ENCODE peak calls at places on chromosome 9, in eight cellular contexts. One of them, this sample, is unnamed.

GRCh38 chr9:92563701-92564100 is 27.9 kb upstream of the ECM2 start:
- DNase-seq in left ventricle myocardium inferior: no peak
- DNase-seq in WERI-Rb-1: no peak
- DNase-seq in HepG2: no peak
- DNase-seq in HFF-Myc: no peak
- DNase-seq in SK-N-SH: no peak
- DNase-seq in skeletal muscle cell: no peak
- DNase-seq in iPS DF 6.9: no peak
- DNase-seq in this sample: no peak

GRCh38 chr9:91741529-91741928 is 208.5 kb downstream of the ROR2 start:
- DNase-seq in skeletal muscle cell: peak
- DNase-seq in WERI-Rb-1: no peak
- DNase-seq in HFF-Myc: no peak
- DNase-seq in HepG2: no peak
- DNase-seq in left ventricle myocardium inferior: no peak
- DNase-seq in SK-N-SH: no peak
- DNase-seq in iPS DF 6.9: no peak
- DNase-seq in this sample: no peak

GRCh38 chr9:74284596-74284995 is 212.5 kb upstream of the RORB start:
- DNase-seq in WERI-Rb-1: no peak
- DNase-seq in iPS DF 6.9: no peak
- DNase-seq in skeletal muscle cell: no peak
- DNase-seq in left ventricle myocardium inferior: no peak
- DNase-seq in HFF-Myc: no peak
- DNase-seq in HepG2: no peak
- DNase-seq in SK-N-SH: no peak
- DNase-seq in this sample: no peak

GRCh38 chr9:125255781-125256391 is 5.7 kb upstream of the GAPVD1 start:
- DNase-seq in skeletal muscle cell: no peak
- DNase-seq in WERI-Rb-1: peak
- DNase-seq in SK-N-SH: peak
- DNase-seq in left ventricle myocardium inferior: no peak
- DNase-seq in iPS DF 6.9: no peak
- DNase-seq in HepG2: peak
- DNase-seq in HFF-Myc: no peak
- DNase-seq in this sample: no peak

GRCh38 chr9:127500399-127500798 is 49.1 kb downstream of the LRSAM1 start:
- DNase-seq in iPS DF 6.9: no peak
- DNase-seq in HepG2: no peak
- DNase-seq in left ventricle myocardium inferior: no peak
- DNase-seq in HFF-Myc: no peak
- DNase-seq in skeletal muscle cell: no peak
- DNase-seq in SK-N-SH: peak
- DNase-seq in WERI-Rb-1: peak
- DNase-seq in this sample: no peak

GRCh38 chr9:136122425-136123383 is 4.0 kb upstream of the TMEM250 start:
- DNase-seq in left ventricle myocardium inferior: peak
- DNase-seq in WERI-Rb-1: peak
- DNase-seq in SK-N-SH: peak
- DNase-seq in iPS DF 6.9: no peak
- DNase-seq in skeletal muscle cell: no peak
- DNase-seq in HFF-Myc: no peak
- DNase-seq in HepG2: peak
- DNase-seq in this sample: no peak

GRCh38 chr9:38039090-38039906 is 29.7 kb downstream of the SHB start:
- DNase-seq in WERI-Rb-1: no peak
- DNase-seq in iPS DF 6.9: no peak
- DNase-seq in HFF-Myc: no peak
- DNase-seq in HepG2: no peak
- DNase-seq in SK-N-SH: peak
- DNase-seq in skeletal muscle cell: no peak
- DNase-seq in left ventricle myocardium inferior: no peak
- DNase-seq in this sample: no peak

GRCh38 chr9:121160025-121160424 is 41.6 kb downstream of the RAB14 start:
- DNase-seq in HepG2: no peak
- DNase-seq in skeletal muscle cell: no peak
- DNase-seq in HFF-Myc: no peak
- DNase-seq in WERI-Rb-1: no peak
- DNase-seq in left ventricle myocardium inferior: no peak
- DNase-seq in SK-N-SH: no peak
- DNase-seq in iPS DF 6.9: no peak
- DNase-seq in this sample: no peak

GRCh38 chr9:5947912-5948311 is 57.2 kb downstream of the MLANA start:
- DNase-seq in SK-N-SH: no peak
- DNase-seq in HepG2: no peak
- DNase-seq in WERI-Rb-1: no peak
- DNase-seq in HFF-Myc: no peak
- DNase-seq in left ventricle myocardium inferior: no peak
- DNase-seq in iPS DF 6.9: no peak
- DNase-seq in skeletal muscle cell: no peak
- DNase-seq in this sample: no peak

GRCh38 chr9:113516840-113517577 is 53.5 kb downstream of the RGS3 start:
- DNase-seq in HepG2: no peak
- DNase-seq in HFF-Myc: no peak
- DNase-seq in WERI-Rb-1: peak
- DNase-seq in skeletal muscle cell: no peak
- DNase-seq in iPS DF 6.9: no peak
- DNase-seq in left ventricle myocardium inferior: no peak
- DNase-seq in SK-N-SH: no peak
- DNase-seq in this sample: no peak

GRCh38 chr9:132894343-132894742 is 15.6 kb downstream of the SPACA9 start:
- DNase-seq in SK-N-SH: no peak
- DNase-seq in skeletal muscle cell: no peak
- DNase-seq in HFF-Myc: no peak
- DNase-seq in WERI-Rb-1: no peak
- DNase-seq in left ventricle myocardium inferior: no peak
- DNase-seq in HepG2: no peak
- DNase-seq in iPS DF 6.9: no peak
- DNase-seq in this sample: no peak

GRCh38 chr9:70421272-70422180 is 7.1 kb upstream of the KLF9 start:
- DNase-seq in iPS DF 6.9: no peak
- DNase-seq in SK-N-SH: no peak
- DNase-seq in HepG2: no peak
- DNase-seq in left ventricle myocardium inferior: no peak
- DNase-seq in HFF-Myc: no peak
- DNase-seq in WERI-Rb-1: peak
- DNase-seq in skeletal muscle cell: no peak
- DNase-seq in this sample: no peak

GRCh38 chr9:90141723-90142122 is 500.9 kb downstream of the DIRAS2 start:
- DNase-seq in HepG2: peak
- DNase-seq in HFF-Myc: no peak
- DNase-seq in WERI-Rb-1: no peak
- DNase-seq in skeletal muscle cell: peak
- DNase-seq in SK-N-SH: peak
- DNase-seq in iPS DF 6.9: no peak
- DNase-seq in left ventricle myocardium inferior: no peak
- DNase-seq in this sample: no peak

GRCh38 chr9:137296214-137297059 is 5.6 kb downstream of the NRARP start:
- DNase-seq in HFF-Myc: no peak
- DNase-seq in SK-N-SH: peak
- DNase-seq in iPS DF 6.9: no peak
- DNase-seq in skeletal muscle cell: no peak
- DNase-seq in HepG2: no peak
- DNase-seq in WERI-Rb-1: no peak
- DNase-seq in left ventricle myocardium inferior: peak
- DNase-seq in this sample: no peak

GRCh38 chr9:137294684-137295312 is 7.3 kb downstream of the NRARP start:
- DNase-seq in left ventricle myocardium inferior: no peak
- DNase-seq in skeletal muscle cell: no peak
- DNase-seq in SK-N-SH: peak
- DNase-seq in HepG2: no peak
- DNase-seq in iPS DF 6.9: no peak
- DNase-seq in HFF-Myc: no peak
- DNase-seq in WERI-Rb-1: peak
- DNase-seq in this sample: no peak

GRCh38 chr9:137294091-137294683 is 7.9 kb downstream of the NRARP start:
- DNase-seq in iPS DF 6.9: no peak
- DNase-seq in HepG2: peak
- DNase-seq in skeletal muscle cell: no peak
- DNase-seq in HFF-Myc: no peak
- DNase-seq in WERI-Rb-1: no peak
- DNase-seq in left ventricle myocardium inferior: no peak
- DNase-seq in SK-N-SH: peak
- DNase-seq in this sample: no peak

GRCh38 chr9:137297060-137297664 is 4.9 kb downstream of the NRARP start:
- DNase-seq in SK-N-SH: no peak
- DNase-seq in HFF-Myc: no peak
- DNase-seq in skeletal muscle cell: no peak
- DNase-seq in left ventricle myocardium inferior: no peak
- DNase-seq in iPS DF 6.9: no peak
- DNase-seq in HepG2: no peak
- DNase-seq in WERI-Rb-1: peak
- DNase-seq in this sample: no peak

DNA sequence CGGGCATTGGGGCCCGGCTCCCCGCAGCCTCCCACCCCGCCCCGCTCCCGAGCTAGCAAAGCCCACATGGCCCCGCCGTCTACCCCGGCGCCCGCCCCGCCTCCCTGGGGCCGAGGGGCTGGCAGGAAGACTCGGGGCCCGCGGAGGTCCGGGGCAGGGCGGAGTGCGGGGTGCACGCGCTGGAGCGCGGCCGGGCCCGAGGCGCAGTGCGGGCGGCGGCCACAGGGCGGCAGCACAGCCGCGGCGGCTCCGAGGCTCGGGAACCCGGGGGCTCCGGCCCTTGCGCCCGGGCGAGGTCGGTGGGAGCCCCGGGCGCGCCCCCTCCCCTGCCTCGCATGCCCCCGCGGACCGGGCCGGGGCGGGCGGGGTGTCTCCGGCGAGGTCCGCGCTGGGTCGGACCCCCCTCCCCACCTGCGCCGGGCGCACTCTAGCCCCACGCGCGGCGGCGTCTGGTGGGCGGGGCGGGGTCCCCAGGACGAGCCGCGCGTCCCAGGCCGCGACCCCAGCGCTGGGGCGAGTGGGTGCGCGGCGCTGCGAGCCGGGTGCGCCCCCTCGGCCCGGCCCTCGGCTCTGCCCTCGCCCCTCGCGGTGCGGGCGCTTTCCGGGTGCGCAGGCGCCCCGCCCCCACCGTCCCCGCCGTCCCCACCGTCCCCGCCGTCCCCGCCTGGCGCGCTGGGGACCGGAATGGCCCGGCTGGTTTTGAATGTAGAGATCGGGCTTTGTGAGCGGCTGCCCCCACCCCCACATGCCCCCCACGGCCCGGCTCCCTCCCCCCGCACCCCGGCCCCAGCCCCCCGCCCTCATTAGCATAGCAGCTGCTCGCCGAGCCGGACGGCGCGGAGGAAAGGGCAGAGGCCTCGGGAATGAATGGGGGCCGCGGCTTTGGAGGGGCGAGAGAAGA is 6.5 kb downstream of the NRARP start:
- DNase-seq in WERI-Rb-1: no peak
- DNase-seq in iPS DF 6.9: no peak
- DNase-seq in HFF-Myc: no peak
- DNase-seq in left ventricle myocardium inferior: no peak
- DNase-seq in skeletal muscle cell: no peak
- DNase-seq in HepG2: no peak
- DNase-seq in SK-N-SH: peak
- DNase-seq in this sample: no peak
- H3K4me3 ChIP-seq in WERI-Rb-1: peak
- H3K4me3 ChIP-seq in iPS DF 6.9: peak
- H3K4me3 ChIP-seq in HFF-Myc: no peak
- H3K4me3 ChIP-seq in left ventricle myocardium inferior: peak
- H3K4me3 ChIP-seq in skeletal muscle cell: no peak
- H3K4me3 ChIP-seq in HepG2: peak
- H3K4me3 ChIP-seq in SK-N-SH: peak
- H3K4me3 ChIP-seq in this sample: peak

GRCh38 chr9:20478780-20479179 is 143.5 kb downstream of the MLLT3 start:
- DNase-seq in iPS DF 6.9: no peak
- DNase-seq in left ventricle myocardium inferior: no peak
- DNase-seq in WERI-Rb-1: no peak
- DNase-seq in HFF-Myc: no peak
- DNase-seq in HepG2: peak
- DNase-seq in SK-N-SH: no peak
- DNase-seq in skeletal muscle cell: no peak
- DNase-seq in this sample: no peak
- H3K4me3 ChIP-seq in iPS DF 6.9: no peak
- H3K4me3 ChIP-seq in left ventricle myocardium inferior: no peak
- H3K4me3 ChIP-seq in WERI-Rb-1: no peak
- H3K4me3 ChIP-seq in HFF-Myc: no peak
- H3K4me3 ChIP-seq in HepG2: no peak
- H3K4me3 ChIP-seq in SK-N-SH: no peak
- H3K4me3 ChIP-seq in skeletal muscle cell: no peak
- H3K4me3 ChIP-seq in this sample: no peak

GRCh38 chr9:98191210-98191609 is 1.2 kb downstream of the CORO2A start:
- DNase-seq in skeletal muscle cell: no peak
- DNase-seq in iPS DF 6.9: no peak
- DNase-seq in left ventricle myocardium inferior: no peak
- DNase-seq in SK-N-SH: no peak
- DNase-seq in WERI-Rb-1: no peak
- DNase-seq in HepG2: no peak
- DNase-seq in HFF-Myc: no peak
- DNase-seq in this sample: no peak
- H3K4me3 ChIP-seq in skeletal muscle cell: no peak
- H3K4me3 ChIP-seq in iPS DF 6.9: no peak
- H3K4me3 ChIP-seq in left ventricle myocardium inferior: no peak
- H3K4me3 ChIP-seq in SK-N-SH: no peak
- H3K4me3 ChIP-seq in WERI-Rb-1: peak
- H3K4me3 ChIP-seq in HepG2: peak
- H3K4me3 ChIP-seq in HFF-Myc: no peak
- H3K4me3 ChIP-seq in this sample: no peak

GRCh38 chr9:110444911-110445310 is 107.2 kb upstream of the TXNDC8 start:
- DNase-seq in skeletal muscle cell: peak
- DNase-seq in WERI-Rb-1: no peak
- DNase-seq in HFF-Myc: no peak
- DNase-seq in SK-N-SH: no peak
- DNase-seq in iPS DF 6.9: no peak
- DNase-seq in HepG2: no peak
- DNase-seq in left ventricle myocardium inferior: no peak
- DNase-seq in this sample: no peak

GRCh38 chr9:110443146-110443877 is 105.6 kb upstream of the TXNDC8 start:
- DNase-seq in HepG2: peak
- DNase-seq in HFF-Myc: no peak
- DNase-seq in iPS DF 6.9: no peak
- DNase-seq in SK-N-SH: peak
- DNase-seq in skeletal muscle cell: peak
- DNase-seq in left ventricle myocardium inferior: no peak
- DNase-seq in WERI-Rb-1: no peak
- DNase-seq in this sample: peak

GRCh38 chr9:110443878-110444245 is 106.2 kb upstream of the TXNDC8 start:
- DNase-seq in skeletal muscle cell: peak
- DNase-seq in WERI-Rb-1: no peak
- DNase-seq in HFF-Myc: no peak
- DNase-seq in SK-N-SH: no peak
- DNase-seq in HepG2: no peak
- DNase-seq in left ventricle myocardium inferior: no peak
- DNase-seq in iPS DF 6.9: no peak
- DNase-seq in this sample: peak

GRCh38 chr9:110440796-110441195 is 103.1 kb upstream of the TXNDC8 start:
- DNase-seq in WERI-Rb-1: no peak
- DNase-seq in iPS DF 6.9: no peak
- DNase-seq in HFF-Myc: no peak
- DNase-seq in SK-N-SH: no peak
- DNase-seq in HepG2: no peak
- DNase-seq in skeletal muscle cell: no peak
- DNase-seq in left ventricle myocardium inferior: no peak
- DNase-seq in this sample: no peak

DNA sequence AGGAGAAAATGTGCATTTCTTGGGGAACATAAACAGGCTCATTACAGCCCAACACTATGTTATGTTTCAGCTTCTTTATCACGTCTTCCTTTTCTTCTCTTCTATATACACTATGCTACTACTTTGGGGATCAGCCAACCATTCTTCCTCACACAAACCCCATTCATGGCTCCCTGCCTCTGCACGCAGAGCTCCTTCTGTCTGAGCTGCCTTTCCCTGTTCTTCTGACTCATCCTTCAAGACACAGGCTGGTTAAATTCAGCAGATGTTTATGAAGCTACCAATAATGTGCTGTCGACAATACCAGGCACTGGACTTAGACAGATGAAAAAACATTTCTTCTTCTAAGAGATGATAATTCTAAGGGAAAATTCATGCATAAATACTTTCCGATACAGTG is 102.5 kb upstream of the TXNDC8 start:
- DNase-seq in HepG2: no peak
- DNase-seq in HFF-Myc: peak
- DNase-seq in WERI-Rb-1: no peak
- DNase-seq in left ventricle myocardium inferior: no peak
- DNase-seq in iPS DF 6.9: no peak
- DNase-seq in SK-N-SH: no peak
- DNase-seq in skeletal muscle cell: peak
- DNase-seq in this sample: peak
- H3K4me3 ChIP-seq in HepG2: no peak
- H3K4me3 ChIP-seq in HFF-Myc: no peak
- H3K4me3 ChIP-seq in WERI-Rb-1: no peak
- H3K4me3 ChIP-seq in left ventricle myocardium inferior: no peak
- H3K4me3 ChIP-seq in iPS DF 6.9: no peak
- H3K4me3 ChIP-seq in SK-N-SH: no peak
- H3K4me3 ChIP-seq in skeletal muscle cell: no peak
- H3K4me3 ChIP-seq in this sample: no peak